ENCODE peak calls at places on chromosomes 6 and 20, in four cellular contexts. U is suprapubic skin, O is sigmoid colon, X is stomach. F is an unnamed sample. For H3K4me1 and H3K9me3, the result is how much of the 10 kb centered on the place peaks cover.

GRCh38 chr20:34874094-34874654 is 1.5 kb upstream of the GGT7 start:
- DNase-seq in U (peak), O (peak), X (peak), F (peak)

GRCh38 chr6:79694623-79695311 is 63.6 kb downstream of the SH3BGRL2 start:
- DNase-seq in U (no peak), O (no peak), X (no peak), F (no peak)

GRCh38 chr6:71489736-71490135 is 201.1 kb downstream of the OGFRL1 start:
- DNase-seq in U (no peak), O (no peak), X (no peak), F (no peak)

GRCh38 chr6:2450546-2450945 is 205.1 kb upstream of the GMDS start:
- DNase-seq in U (no peak), O (no peak), X (peak), F (peak)

GRCh38 chr20:23105193-23105592 is 19.1 kb upstream of the CD93 start:
- DNase-seq in U (no peak), O (no peak), X (no peak), F (no peak)

GRCh38 chr6:13915566-13916229 is 9.1 kb upstream of the RNF182 start:
- DNase-seq in U (no peak), O (no peak), X (no peak), F (no peak)

GRCh38 chr20:48400009-48400408 is 427.8 kb downstream of the PREX1 start:
- DNase-seq in U (no peak), O (no peak), X (no peak), F (no peak)

GRCh38 chr20:53201588-53201987 is 229.4 kb downstream of the TSHZ2 start:
- DNase-seq in U (no peak), O (no peak), X (no peak), F (no peak)

GRCh38 chr6:160122744-160123143 is 1.1 kb downstream of the SLC22A1 start:
- DNase-seq in U (no peak), O (no peak), X (no peak), F (no peak)

GRCh38 chr6:89085409-89086012 is 5.0 kb downstream of the PNRC1 start:
- DNase-seq in U (no peak), O (no peak), X (no peak), F (no peak)

GRCh38 chr6:82017773-82018172 is 229.8 kb downstream of the IBTK start:
- DNase-seq in U (no peak), O (no peak), X (no peak), F (no peak)
- H3K4me1 ChIP-seq in U (under half), O (under half), X (under half), F (under half)

DNA sequence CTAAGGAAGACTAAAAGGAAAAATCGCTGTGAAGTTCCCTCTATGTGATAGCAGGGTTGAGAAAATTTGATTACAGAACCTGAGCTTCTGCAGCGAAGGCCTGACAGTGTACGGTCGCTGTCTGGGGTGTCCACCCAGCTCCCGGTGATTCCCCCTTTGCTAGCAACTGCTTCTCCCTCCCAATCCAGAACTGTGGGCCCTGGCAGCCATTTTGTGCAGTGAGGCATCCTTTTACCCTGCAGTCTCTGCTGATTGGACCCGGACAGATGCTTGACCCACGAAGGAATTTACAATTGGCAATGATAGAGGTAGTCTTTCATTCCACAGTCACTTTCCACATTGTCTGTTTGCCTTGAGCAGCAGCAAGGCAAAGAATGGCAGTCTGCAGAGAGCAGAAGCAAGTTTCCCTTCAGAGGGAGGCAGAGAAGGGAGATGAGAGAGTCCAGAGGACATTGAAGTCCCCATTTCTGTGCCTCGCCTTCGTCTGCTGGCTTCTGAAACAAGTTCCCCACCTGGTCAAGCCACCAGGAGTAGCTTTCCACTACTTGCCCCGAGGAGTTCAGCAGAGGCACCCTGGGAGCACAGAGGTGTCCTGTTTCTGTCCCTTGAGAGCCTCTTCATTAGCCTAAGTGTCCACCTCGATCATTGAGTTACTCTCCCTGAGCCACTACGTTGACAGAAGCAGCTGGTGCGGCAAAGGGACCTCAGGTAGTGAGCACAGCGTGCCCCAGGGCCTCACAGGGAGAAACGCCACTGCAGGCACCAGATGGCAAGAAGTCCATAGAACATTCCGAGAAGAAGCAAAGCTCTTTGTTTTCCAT is 370.3 kb downstream of the NRN1 start:
- DNase-seq in U (no peak), O (no peak), X (no peak), F (no peak)
- TF ChIP-seq POLR2AphosphoS5 in U (no peak), O (no peak), X (no peak), F (no peak)

GRCh38 chr6:88031550-88031949 is 16.1 kb upstream of the SPACA1 start:
- DNase-seq in U (no peak), O (no peak), X (no peak), F (no peak)
- H3K9me3 ChIP-seq in U (under half), O (under half), X (half or more), F (under half)

DNA sequence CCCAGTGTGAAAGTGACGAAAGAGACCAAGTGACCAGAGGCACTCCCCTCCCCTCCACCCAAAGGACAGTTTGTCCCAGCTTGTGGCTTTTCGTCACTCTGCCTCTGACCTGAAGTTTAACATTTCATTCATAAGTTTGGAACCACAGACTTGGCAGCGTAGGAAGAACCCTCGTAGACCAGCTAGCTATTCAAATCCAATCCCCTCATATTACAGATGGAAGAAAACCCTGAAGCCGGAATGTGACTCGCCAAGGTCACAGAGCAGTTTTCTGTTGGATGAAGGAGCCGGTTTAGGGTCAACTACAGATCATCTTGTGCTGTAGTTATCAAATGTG is 3.9 kb upstream of the SYS1 start:
- DNase-seq in U (no peak), O (peak), X (peak), F (no peak)
- H3K4me1 ChIP-seq in U (half or more), O (under half), X (half or more), F (under half)

GRCh38 chr6:158232445-158233213 is 64.5 kb downstream of the GTF2H5 start:
- DNase-seq in U (peak), O (peak), X (peak), F (peak)
- TF ChIP-seq POLR2AphosphoS5 in U (no peak), O (no peak), X (no peak), F (no peak)

GRCh38 chr20:62117362-62117646 is 5.0 kb upstream of the LSM14B start:
- DNase-seq in U (no peak), O (no peak), X (no peak), F (no peak)

GRCh38 chr20:62116558-62117361 is 5.5 kb upstream of the LSM14B start:
- DNase-seq in U (no peak), O (no peak), X (no peak), F (no peak)

GRCh38 chr20:62111148-62111547 is 11.1 kb upstream of the LSM14B start:
- DNase-seq in U (no peak), O (no peak), X (no peak), F (no peak)

GRCh38 chr20:62114894-62115293 is 7.4 kb upstream of the LSM14B start:
- DNase-seq in U (no peak), O (no peak), X (no peak), F (no peak)

DNA sequence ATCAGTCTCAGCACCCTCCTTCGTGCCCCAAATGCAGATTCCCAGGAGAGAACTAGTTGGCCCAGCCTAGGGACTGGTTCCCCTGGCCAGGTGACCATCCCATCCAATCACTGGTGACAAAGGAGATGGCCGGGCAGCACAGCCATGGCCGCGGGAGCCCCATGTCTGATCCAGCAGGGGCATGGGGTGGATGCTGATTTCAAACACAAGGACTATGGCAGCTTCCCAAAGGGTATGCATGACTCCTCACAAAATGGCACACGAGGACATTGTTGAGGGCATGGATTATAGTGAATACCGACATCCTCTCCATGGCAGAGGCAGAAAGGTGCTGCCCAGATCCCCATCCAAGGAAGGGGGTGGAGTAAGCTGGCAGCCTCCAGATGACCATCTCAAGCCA is 9.9 kb upstream of the LSM14B start:
- DNase-seq in U (no peak), O (no peak), X (no peak), F (no peak)
- H3K9me3 ChIP-seq in U (under half), O (under half), X (half or more), F (under half)

DNA sequence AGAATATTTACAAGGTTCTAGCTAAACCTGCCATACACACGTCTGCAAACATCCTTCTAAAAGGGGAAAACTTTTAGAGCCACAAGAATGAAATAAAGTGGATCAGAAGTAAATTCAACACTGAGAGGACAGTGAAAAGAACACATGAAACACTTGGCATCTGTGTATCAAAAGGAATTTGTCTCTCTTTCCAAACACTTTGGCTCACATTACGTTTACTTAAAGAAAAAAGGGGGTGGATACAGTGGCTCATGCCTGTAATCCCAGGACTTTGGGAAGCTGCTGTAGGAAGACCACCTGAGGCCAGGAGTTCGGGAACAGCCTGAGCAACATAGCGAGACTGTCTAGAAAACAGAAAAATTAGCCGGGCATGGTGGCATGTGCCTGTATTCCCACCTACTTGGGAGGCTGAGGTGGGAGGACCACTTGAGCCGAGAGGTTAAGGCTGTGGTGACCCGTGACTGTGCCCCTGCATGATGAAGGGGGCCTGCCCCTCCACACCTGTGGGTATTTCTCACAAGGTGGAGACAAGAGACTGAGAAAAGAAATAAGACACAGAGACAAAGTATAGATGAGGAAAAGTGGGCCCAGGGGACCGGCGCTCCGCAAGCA is 35.4 kb downstream of the NINL start:
- DNase-seq in U (no peak), O (no peak), X (no peak), F (no peak)
- H3K4me1 ChIP-seq in U (under half), O (under half), X (under half), F (under half)

GRCh38 chr20:387520-387919 is 7.0 kb downstream of the TRIB3 start:
- DNase-seq in U (no peak), O (no peak), X (no peak), F (no peak)
- TF ChIP-seq POLR2AphosphoS5 in U (no peak), O (no peak), X (no peak), F (no peak)